ENCODE peak calls at places on chromosomes 7 and 10, in five cellular contexts. F, X, V, B and D are unnamed samples.

GRCh38 chr10:71712572-71713134 is 6.9 kb downstream of the C10orf105 start:
- DNase-seq in F (no peak), X (no peak), V (no peak), B (no peak), D (no peak)

GRCh38 chr7:65477326-65477725 is 103.7 kb downstream of the ZNF92 start:
- DNase-seq in F (no peak), X (peak; percentile 35), V (peak; percentile 80), B (no peak), D (no peak)

GRCh38 chr10:3830946-3831345 is 45.9 kb upstream of the KLF6 start:
- DNase-seq in F (no peak), X (no peak), V (no peak), B (no peak), D (no peak)

GRCh38 chr10:52631146-52631545 is 141.4 kb downstream of the MBL2 start:
- DNase-seq in F (no peak), X (no peak), V (no peak), B (no peak), D (no peak)

GRCh38 chr10:95303535-95303934 is 12.7 kb upstream of the PDLIM1 start:
- DNase-seq in F (no peak), X (no peak), V (no peak), B (no peak), D (no peak)

GRCh38 chr7:112205348-112206237 is 606 bp downstream of the DOCK4 start:
- DNase-seq in F (peak; percentile 46), X (peak; percentile 74), V (peak; percentile 64), B (peak; percentile 35), D (peak; percentile 11)

GRCh38 chr7:28298870-28299484 is 113.3 kb upstream of the CREB5 start:
- DNase-seq in F (peak; percentile 38), X (peak; percentile 79), V (peak; percentile 74), B (peak; percentile 28), D (no peak)

GRCh38 chr7:132825932-132826480 is 249.7 kb upstream of the PLXNA4 start:
- DNase-seq in F (no peak), X (no peak), V (no peak), B (no peak), D (no peak)

GRCh38 chr7:27784399-27785053 is 44.6 kb downstream of the TAX1BP1 start:
- DNase-seq in F (no peak), X (peak; percentile 28), V (no peak), B (peak; percentile 81), D (no peak)

GRCh38 chr10:21194510-21194993 is 297.4 kb upstream of the NEBL start:
- DNase-seq in F (peak; percentile 60), X (no peak), V (no peak), B (no peak), D (no peak)

GRCh38 chr10:69636626-69637550 is 6.8 kb downstream of the FAM241B start:
- DNase-seq in F (peak; percentile 60), X (no peak), V (peak; percentile 72), B (no peak), D (no peak)

GRCh38 chr7:142714375-142714774 is 34.9 kb upstream of the PRSS1 start:
- DNase-seq in F (no peak), X (no peak), V (no peak), B (no peak), D (peak; percentile 27)

GRCh38 chr7:47878662-47879061 is 69.6 kb downstream of the PKD1L1 start:
- DNase-seq in F (no peak), X (peak; percentile 62), V (no peak), B (no peak), D (no peak)

GRCh38 chr7:82109288-82109687 is 334.3 kb downstream of the CACNA2D1 start:
- DNase-seq in F (no peak), X (no peak), V (no peak), B (peak; percentile 15), D (no peak)

GRCh38 chr10:130141878-130142277 is 5.7 kb downstream of the GLRX3 start:
- DNase-seq in F (no peak), X (no peak), V (no peak), B (no peak), D (no peak)

GRCh38 chr10:72069751-72070501 is 18.4 kb downstream of the SPOCK2 start:
- DNase-seq in F (no peak), X (no peak), V (no peak), B (no peak), D (no peak)

GRCh38 chr7:142809671-142810070 is 38.9 kb downstream of the PRSS2 start:
- DNase-seq in F (no peak), X (no peak), V (no peak), B (no peak), D (no peak)

GRCh38 chr7:135562720-135563119 is 5.0 kb downstream of the NUP205 start:
- DNase-seq in F (no peak), X (no peak), V (peak; percentile 89), B (no peak), D (no peak)

GRCh38 chr7:135557455-135558336 is at the start of gene NUP205:
- DNase-seq in F (peak; percentile 44), X (peak; percentile 76), V (peak; percentile 78), B (peak; percentile 95), D (peak; percentile 62)

GRCh38 chr7:135558881-135559280 is 1.2 kb downstream of the NUP205 start:
- DNase-seq in F (no peak), X (no peak), V (no peak), B (no peak), D (no peak)

DNA sequence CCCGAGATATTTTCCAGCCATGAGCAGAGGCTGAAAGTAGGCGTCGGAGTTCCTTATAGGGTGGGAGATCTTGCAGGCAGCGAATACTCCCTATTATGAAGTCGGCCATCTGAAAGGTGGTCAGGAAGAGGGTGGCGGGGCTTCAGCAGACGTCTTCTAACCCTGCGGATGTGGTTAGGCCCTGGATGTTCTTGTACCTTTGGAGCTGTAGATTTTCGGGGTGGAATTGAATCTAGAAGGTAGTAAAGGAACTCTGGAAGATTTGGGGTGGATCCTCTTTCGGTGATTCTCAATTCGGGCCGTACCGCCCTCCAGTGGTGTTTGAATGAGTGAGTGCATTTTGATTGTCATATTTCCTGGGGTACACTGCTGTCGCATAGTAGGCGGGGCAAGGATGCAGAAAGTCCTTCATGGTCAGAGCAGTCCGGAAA is 635 bp downstream of the NUP205 start:
- DNase-seq in F (peak; percentile 40), X (peak; percentile 65), V (peak; percentile 45), B (peak; percentile 63), D (peak; percentile 54)
- H3K27ac ChIP-seq in F (peak overlapping the region; percentile 96), X (peak overlapping the region; percentile 98), V (peak overlapping the region; percentile 66), B (peak overlapping the region; percentile 97), D (peak overlapping the region; percentile 93)

GRCh38 chr7:87219545-87220025 is at the start of gene TMEM243:
- DNase-seq in F (peak; percentile 73), X (peak; percentile 71), V (peak; percentile 53), B (no peak), D (peak; percentile 77)
- TF ChIP-seq CTCF in F (no peak), X (peak; percentile 22), V (no peak), B (peak; percentile 36), D (peak; percentile 31)

GRCh38 chr7:57425239-57425944 is 24.6 kb upstream of the ZNF716 start:
- DNase-seq in F (no peak), X (no peak), V (no peak), B (no peak), D (no peak)
- H3K9me3 ChIP-seq in F (no peaks in the 10 kb centered on the region), X (no peaks in the 10 kb centered on the region), V (peaks cover 66% of the 10 kb centered on the region), B (peaks cover 3% of the 10 kb centered on the region), D (no peaks in the 10 kb centered on the region)

GRCh38 chr7:55255501-55256445 is 109.4 kb upstream of the LANCL2 start:
- DNase-seq in F (peak; percentile 87), X (peak; percentile 88), V (peak; percentile 78), B (peak; percentile 59), D (peak; percentile 61)
- H3K27ac ChIP-seq in F (peak overlapping the region; percentile 50), X (no peak overlapping the region), V (no peak overlapping the region), B (peak overlapping the region; percentile 80), D (no peak overlapping the region)

GRCh38 chr7:45092100-45092930 is 3.5 kb upstream of the NACAD start:
- DNase-seq in F (no peak), X (no peak), V (no peak), B (no peak), D (no peak)

GRCh38 chr7:45089314-45089891 is 634 bp upstream of the NACAD start:
- DNase-seq in F (peak; percentile 48), X (peak; percentile 49), V (peak; percentile 94), B (no peak), D (peak; percentile 22)

GRCh38 chr7:45088821-45089313 is at the start of gene NACAD:
- DNase-seq in F (peak; percentile 26), X (peak; percentile 28), V (no peak), B (no peak), D (no peak)

GRCh38 chr7:45088146-45088701 is 545 bp downstream of the NACAD start:
- DNase-seq in F (no peak), X (no peak), V (no peak), B (no peak), D (no peak)

DNA sequence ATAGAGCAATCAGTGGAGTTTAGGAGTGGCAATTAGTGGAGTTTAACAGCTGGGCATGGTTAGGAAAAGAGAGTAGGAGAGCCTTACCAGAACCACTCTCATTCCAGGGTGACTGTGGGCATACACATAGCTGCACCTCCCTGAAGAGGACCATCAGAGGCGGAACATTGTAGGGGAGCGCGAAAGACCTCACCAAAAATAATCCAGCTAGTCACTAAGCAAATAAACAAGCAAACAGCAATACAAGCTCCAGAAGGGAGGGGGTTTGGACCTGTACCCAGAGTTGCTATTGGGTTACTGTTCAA is 4.1 kb upstream of the NACAD start:
- DNase-seq in F (no peak), X (no peak), V (no peak), B (no peak), D (no peak)
- TF ChIP-seq CTCF in F (no peak), X (no peak), V (no peak), B (no peak), D (no peak)

DNA sequence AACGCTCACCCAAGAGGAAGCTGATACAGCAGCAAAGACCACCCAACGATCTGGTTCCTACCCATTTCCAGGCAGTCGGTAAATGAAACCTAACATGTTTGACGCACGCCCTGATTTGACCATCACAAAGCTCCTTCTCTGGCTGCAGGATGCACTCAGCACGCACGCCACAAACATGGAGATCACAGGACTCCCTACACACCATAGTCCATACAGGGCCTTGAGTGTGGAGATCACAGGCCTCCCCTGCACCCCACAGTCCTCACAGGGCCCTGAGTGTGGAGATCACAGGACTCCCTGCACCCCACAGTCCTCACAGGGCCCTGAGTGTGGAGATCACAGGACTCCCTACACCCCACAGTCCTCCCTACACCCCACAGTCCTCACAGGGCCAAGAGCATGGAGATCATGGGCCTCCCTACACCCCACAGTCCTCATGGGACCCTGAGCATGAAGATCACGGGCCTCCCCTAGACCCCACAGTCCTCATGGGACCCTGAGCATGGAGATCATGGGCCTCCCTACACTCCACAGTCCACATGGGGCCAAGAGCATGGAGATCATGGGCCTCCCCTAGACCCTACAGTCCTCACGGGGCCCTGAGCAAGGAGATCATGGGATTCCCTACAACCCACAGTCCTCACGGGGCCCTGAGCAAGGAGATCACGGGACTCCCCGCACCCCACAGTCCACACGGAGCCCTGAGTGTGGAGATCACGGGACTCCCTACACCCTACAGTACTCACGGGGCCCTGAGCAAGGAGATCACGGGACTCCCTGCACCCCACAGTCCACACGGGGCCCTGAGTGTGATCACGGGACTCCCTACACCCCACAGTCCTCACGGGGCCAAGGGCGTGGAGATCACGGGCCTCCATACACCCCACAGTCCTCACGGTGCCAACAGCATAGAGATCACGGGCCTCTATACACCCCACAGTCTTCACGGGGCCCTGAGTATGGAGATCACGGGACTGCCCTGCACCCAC is 409.2 kb downstream of the DNAJB6 start:
- DNase-seq in F (no peak), X (no peak), V (no peak), B (no peak), D (no peak)
- H3K9me3 ChIP-seq in F (no peaks in the 10 kb centered on the region), X (no peaks in the 10 kb centered on the region), V (no peaks in the 10 kb centered on the region), B (no peaks in the 10 kb centered on the region), D (no peaks in the 10 kb centered on the region)

GRCh38 chr7:7911756-7912155 is 56.8 kb upstream of the GLCCI1 start:
- DNase-seq in F (no peak), X (no peak), V (no peak), B (no peak), D (no peak)
- H3K27ac ChIP-seq in F (no peak overlapping the region), X (no peak overlapping the region), V (no peak overlapping the region), B (no peak overlapping the region), D (no peak overlapping the region)